ENCODE peak calls at places on chromosomes 1 and 21, in five cellular contexts. G is A549, D is K562, S is GM12878, B is WTC11. Y is an unnamed sample.

GRCh38 chr1:217921126-217921900 is 290.2 kb downstream of the SPATA17 start:
- DNase-seq in S (no peak), G (no peak), B (no peak), D (no peak), Y (no peak)

GRCh38 chr1:151008244-151009205 is at the start of gene PRUNE1:
- DNase-seq in S (peak; percentile 74), B (peak; percentile 97), G (peak; percentile 97), D (peak; percentile 98), Y (peak; percentile 95)

GRCh38 chr1:186102559-186103148 is 272.4 kb downstream of the TPR start:
- DNase-seq in D (no peak), S (no peak), B (no peak), G (no peak), Y (no peak)

GRCh38 chr1:82001345-82001744 is 200.6 kb downstream of the ADGRL2 start:
- DNase-seq in S (no peak), B (no peak), G (no peak), D (no peak), Y (no peak)

GRCh38 chr21:26169611-26170470 is 729 bp downstream of the APP start:
- DNase-seq in D (no peak), S (no peak), B (peak; percentile 44), G (peak; percentile 58), Y (no peak)

GRCh38 chr1:21329209-21329844 is 39.1 kb upstream of the ECE1 start:
- DNase-seq in S (no peak), G (no peak), B (no peak), D (no peak), Y (peak; percentile 98)

GRCh38 chr21:35423694-35424093 is 374.6 kb upstream of the RUNX1 start:
- DNase-seq in B (no peak), G (no peak), D (no peak), S (no peak), Y (no peak)

GRCh38 chr1:158563852-158564251 is 6.5 kb downstream of the OR6P1 start:
- DNase-seq in S (no peak), B (no peak), D (no peak), G (no peak), Y (no peak)

GRCh38 chr1:173416034-173416433 is 61.1 kb upstream of the PRDX6 start:
- DNase-seq in S (no peak), D (no peak), B (no peak), G (no peak), Y (no peak)

GRCh38 chr1:183164350-183164749 is 21.7 kb upstream of the LAMC2 start:
- DNase-seq in D (no peak), G (peak; percentile 89), S (no peak), B (peak; percentile 46), Y (no peak)

GRCh38 chr1:38026592-38027200 is 14.2 kb downstream of the UTP11 start:
- DNase-seq in B (peak; percentile 74), D (no peak), G (peak; percentile 50), S (no peak), Y (no peak)

GRCh38 chr1:201020040-201020591 is 3.4 kb downstream of the KIF21B start:
- DNase-seq in B (no peak), G (no peak), D (no peak), S (no peak), Y (peak; percentile 33)

GRCh38 chr21:33541105-33541711 is 709 bp downstream of the GART start:
- DNase-seq in G (peak; percentile 40), S (peak; percentile 13), D (no peak), B (no peak), Y (peak; percentile 24)

GRCh38 chr1:199522936-199523335 is 504.6 kb upstream of the NR5A2 start:
- DNase-seq in B (no peak), S (no peak), D (no peak), G (no peak), Y (no peak)

GRCh38 chr1:183185941-183186490 is at the start of gene LAMC2:
- DNase-seq in S (no peak), D (no peak), B (peak; percentile 83), G (peak; percentile 73), Y (no peak)

GRCh38 chr1:65418522-65419185 is 1.8 kb upstream of the LEPR start:
- DNase-seq in G (no peak), S (no peak), B (no peak), D (no peak), Y (no peak)

GRCh38 chr21:32954353-32954752 is 71.4 kb upstream of the OLIG2 start:
- DNase-seq in D (no peak), B (no peak), G (no peak), S (no peak), Y (no peak)

GRCh38 chr1:53077599-53077965 is 15.6 kb downstream of the PODN start:
- DNase-seq in G (no peak), D (no peak), S (no peak), B (no peak), Y (no peak)

GRCh38 chr1:42692461-42692860 is 10.2 kb downstream of the YBX1 start:
- DNase-seq in B (no peak), S (no peak), D (no peak), G (no peak), Y (no peak)

GRCh38 chr1:214844319-214844718 is 238.2 kb upstream of the KCNK2 start:
- DNase-seq in S (no peak), D (no peak), G (no peak), B (no peak), Y (no peak)

GRCh38 chr21:37710555-37711293 is 205.5 kb downstream of the KCNJ6 start:
- DNase-seq in D (no peak), G (no peak), B (no peak), S (no peak), Y (peak; percentile 4)
- TF ChIP-seq ESRRA in D (no peak), G (no peak), B (no peak), S (no peak), Y (no peak)

DNA sequence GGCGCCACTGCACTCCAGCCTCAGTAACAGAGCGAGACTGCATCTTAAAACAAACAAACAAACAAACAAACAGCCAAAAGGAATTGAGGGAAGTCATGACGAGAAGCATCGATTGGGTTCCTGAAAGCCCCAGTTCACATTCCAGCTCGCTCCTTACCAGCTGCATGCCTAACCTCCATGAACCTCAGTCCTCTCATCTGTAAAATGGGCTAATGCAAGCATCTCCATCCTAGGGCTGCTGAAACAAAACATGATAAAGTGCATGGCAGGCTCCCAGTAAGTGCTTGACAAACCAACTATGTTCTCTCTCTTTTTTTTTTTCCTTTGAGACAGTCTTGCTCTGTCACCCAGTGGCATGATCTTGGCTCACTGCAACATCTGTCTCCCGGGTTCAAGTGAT is 79.7 kb upstream of the DISP3 start:
- DNase-seq in B (no peak), S (no peak), G (no peak), D (no peak), Y (no peak)
- TF ChIP-seq ESRRA in B (no peak), S (no peak), G (no peak), D (no peak), Y (no peak)

GRCh38 chr1:193355654-193356053 is 169.2 kb upstream of the B3GALT2 start:
- DNase-seq in D (no peak), G (peak; percentile 14), S (no peak), B (no peak), Y (no peak)
- TF ChIP-seq ESRRA in D (no peak), G (no peak), S (no peak), B (no peak), Y (no peak)

GRCh38 chr1:92527670-92528069 is 40.9 kb upstream of the GFI1 start:
- DNase-seq in B (no peak), S (no peak), D (no peak), G (no peak), Y (no peak)
- TF ChIP-seq ESRRA in B (no peak), S (no peak), D (no peak), G (no peak), Y (no peak)

GRCh38 chr1:54968581-54968980 is 11.8 kb upstream of the TMEM61 start:
- DNase-seq in B (no peak), S (no peak), D (no peak), G (no peak), Y (no peak)

GRCh38 chr1:54969879-54970278 is 10.5 kb upstream of the TMEM61 start:
- DNase-seq in S (no peak), D (no peak), B (no peak), G (no peak), Y (no peak)

GRCh38 chr1:54967372-54967771 is 13.1 kb upstream of the TMEM61 start:
- DNase-seq in D (no peak), S (no peak), B (no peak), G (no peak), Y (no peak)

GRCh38 chr1:54962612-54963395 is 17.6 kb upstream of the TMEM61 start:
- DNase-seq in B (no peak), S (no peak), G (no peak), D (no peak), Y (no peak)

GRCh38 chr1:54965624-54966340 is 14.6 kb upstream of the TMEM61 start:
- DNase-seq in G (no peak), B (no peak), D (peak; percentile 68), S (peak; percentile 60), Y (no peak)
- TF ChIP-seq ESRRA in G (no peak), B (no peak), D (no peak), S (no peak), Y (no peak)

GRCh38 chr1:45968941-45969666 is 163.3 kb downstream of the PIK3R3 start:
- DNase-seq in S (no peak), G (no peak), B (no peak), D (no peak), Y (peak; percentile 18)
- TF ChIP-seq ESRRA in S (no peak), G (no peak), B (no peak), D (no peak), Y (no peak)

DNA sequence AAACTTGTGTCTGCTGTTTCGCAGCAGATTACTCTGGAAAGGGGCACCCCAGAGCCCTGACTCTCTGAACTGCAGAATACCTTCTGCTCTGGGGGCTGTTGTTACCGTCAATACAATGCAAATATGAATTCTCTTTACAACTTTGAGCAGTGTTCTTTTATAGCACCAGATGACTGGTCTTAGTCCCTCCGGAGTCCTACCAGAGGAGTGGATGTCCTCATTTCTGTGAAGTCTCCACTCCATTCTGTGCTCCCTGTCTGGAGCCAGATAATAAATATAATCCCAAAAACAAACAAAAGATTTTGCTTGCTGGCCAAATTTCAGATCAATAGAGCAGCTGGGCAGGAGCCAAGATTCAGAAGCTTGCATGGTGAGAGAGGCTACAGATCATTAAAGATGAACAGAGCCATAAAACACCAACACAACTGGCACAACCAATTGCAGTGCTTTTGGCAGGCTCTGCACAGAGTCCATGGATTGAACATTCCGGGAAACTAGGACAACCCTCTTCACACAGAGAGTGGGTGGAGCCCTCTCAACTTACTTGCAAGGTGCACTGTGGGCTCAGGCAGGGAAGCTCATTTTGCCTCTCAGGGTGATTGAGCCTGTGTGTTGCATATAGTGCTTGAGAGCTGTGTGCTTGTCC is 231.5 kb upstream of the SNX7 start:
- DNase-seq in D (no peak), B (no peak), G (no peak), S (no peak), Y (peak; percentile 3)
- TF ChIP-seq ESRRA in D (no peak), B (no peak), G (no peak), S (no peak), Y (no peak)

Y was measured in HepG2.